ENCODE peak calls at places on chromosomes 4 and X, in four cellular contexts. One of them, this sample, is unnamed.

GRCh38 chr4:33924239-33924638 is 2320.1 kb downstream of the ARAP2 start:
- DNase-seq in CD4-positive, alpha-beta T cell: no peak
- DNase-seq in endothelial cell of umbilical vein: peak
- DNase-seq in thyroid gland: peak
- DNase-seq in this sample: no peak

GRCh38 chrX:8738588-8739189 is 6.8 kb upstream of the ANOS1 start:
- DNase-seq in CD4-positive, alpha-beta T cell: peak
- DNase-seq in endothelial cell of umbilical vein: peak
- DNase-seq in thyroid gland: peak
- DNase-seq in this sample: peak

GRCh38 chrX:138996268-138996667 is 284.8 kb upstream of the FGF13 start:
- DNase-seq in CD4-positive, alpha-beta T cell: no peak
- DNase-seq in endothelial cell of umbilical vein: no peak
- DNase-seq in thyroid gland: no peak
- DNase-seq in this sample: no peak

GRCh38 chr4:152106113-152106763 is 345.4 kb upstream of the GATB start:
- DNase-seq in CD4-positive, alpha-beta T cell: no peak
- DNase-seq in endothelial cell of umbilical vein: peak
- DNase-seq in thyroid gland: peak
- DNase-seq in this sample: peak

GRCh38 chr4:139142097-139142496 is 34.9 kb downstream of the ELF2 start:
- DNase-seq in CD4-positive, alpha-beta T cell: no peak
- DNase-seq in endothelial cell of umbilical vein: no peak
- DNase-seq in thyroid gland: no peak
- DNase-seq in this sample: no peak

GRCh38 chr4:47483722-47484121 is 1.4 kb upstream of the ATP10D start:
- DNase-seq in CD4-positive, alpha-beta T cell: no peak
- DNase-seq in endothelial cell of umbilical vein: no peak
- DNase-seq in thyroid gland: peak
- DNase-seq in this sample: no peak

GRCh38 chr4:569958-570667 is 6.0 kb downstream of the TMEM271 start:
- DNase-seq in CD4-positive, alpha-beta T cell: no peak
- DNase-seq in endothelial cell of umbilical vein: no peak
- DNase-seq in thyroid gland: no peak
- DNase-seq in this sample: no peak

GRCh38 chr4:3291969-3292570 is 751 bp upstream of the RGS12 start:
- DNase-seq in CD4-positive, alpha-beta T cell: no peak
- DNase-seq in endothelial cell of umbilical vein: no peak
- DNase-seq in thyroid gland: peak
- DNase-seq in this sample: peak

GRCh38 chrX:101462892-101463291 is 22.4 kb upstream of the ARMCX4 start:
- DNase-seq in CD4-positive, alpha-beta T cell: no peak
- DNase-seq in endothelial cell of umbilical vein: peak
- DNase-seq in thyroid gland: no peak
- DNase-seq in this sample: peak

GRCh38 chr4:76449362-76449767 is 14.3 kb downstream of the SHROOM3 start:
- DNase-seq in CD4-positive, alpha-beta T cell: no peak
- DNase-seq in endothelial cell of umbilical vein: peak
- DNase-seq in thyroid gland: no peak
- DNase-seq in this sample: no peak

GRCh38 chr4:179927473-179927872 is 2315.7 kb upstream of the TENM3 start:
- DNase-seq in CD4-positive, alpha-beta T cell: no peak
- DNase-seq in endothelial cell of umbilical vein: no peak
- DNase-seq in thyroid gland: no peak
- DNase-seq in this sample: no peak

GRCh38 chr4:173346074-173346473 is 11.9 kb upstream of the HMGB2 start:
- DNase-seq in CD4-positive, alpha-beta T cell: no peak
- DNase-seq in endothelial cell of umbilical vein: no peak
- DNase-seq in thyroid gland: no peak
- DNase-seq in this sample: no peak

GRCh38 chr4:76251448-76252270 is at the start of gene FAM47E:
- DNase-seq in CD4-positive, alpha-beta T cell: peak
- DNase-seq in endothelial cell of umbilical vein: peak
- DNase-seq in thyroid gland: peak
- DNase-seq in this sample: peak

GRCh38 chrX:13797512-13797911 is 19.4 kb downstream of the GPM6B start:
- DNase-seq in CD4-positive, alpha-beta T cell: no peak
- DNase-seq in endothelial cell of umbilical vein: no peak
- DNase-seq in thyroid gland: no peak
- DNase-seq in this sample: no peak

GRCh38 chr4:141020801-141021261 is 112.4 kb downstream of the RNF150 start:
- DNase-seq in CD4-positive, alpha-beta T cell: no peak
- DNase-seq in endothelial cell of umbilical vein: peak
- DNase-seq in thyroid gland: no peak
- DNase-seq in this sample: no peak

GRCh38 chrX:104565791-104566687 is at the start of gene IL1RAPL2:
- DNase-seq in CD4-positive, alpha-beta T cell: no peak
- DNase-seq in endothelial cell of umbilical vein: no peak
- DNase-seq in thyroid gland: peak
- DNase-seq in this sample: peak

GRCh38 chr4:155299103-155299502 is 77.7 kb downstream of the MAP9 start:
- DNase-seq in CD4-positive, alpha-beta T cell: no peak
- DNase-seq in endothelial cell of umbilical vein: no peak
- DNase-seq in thyroid gland: no peak
- DNase-seq in this sample: peak

GRCh38 chrX:41332408-41332987 is 1.5 kb upstream of the DDX3X start:
- DNase-seq in CD4-positive, alpha-beta T cell: peak
- DNase-seq in endothelial cell of umbilical vein: peak
- DNase-seq in thyroid gland: peak
- DNase-seq in this sample: no peak

GRCh38 chr4:38964942-38965775 is 67.0 kb downstream of the TMEM156 start:
- DNase-seq in CD4-positive, alpha-beta T cell: no peak
- DNase-seq in endothelial cell of umbilical vein: no peak
- DNase-seq in thyroid gland: no peak
- DNase-seq in this sample: no peak

GRCh38 chr4:133801858-133802257 is 399.7 kb downstream of the PABPC4L start:
- DNase-seq in CD4-positive, alpha-beta T cell: no peak
- DNase-seq in endothelial cell of umbilical vein: peak
- DNase-seq in thyroid gland: no peak
- DNase-seq in this sample: no peak

GRCh38 chr4:62117879-62118278 is 917.8 kb downstream of the ADGRL3 start:
- DNase-seq in CD4-positive, alpha-beta T cell: no peak
- DNase-seq in endothelial cell of umbilical vein: no peak
- DNase-seq in thyroid gland: no peak
- DNase-seq in this sample: no peak

GRCh38 chrX:4935846-4936245 is 1222.4 kb upstream of the PRKX start:
- DNase-seq in CD4-positive, alpha-beta T cell: no peak
- DNase-seq in endothelial cell of umbilical vein: no peak
- DNase-seq in thyroid gland: no peak
- DNase-seq in this sample: no peak

GRCh38 chr4:158676076-158676475 is 4.0 kb downstream of the ETFDH start:
- DNase-seq in CD4-positive, alpha-beta T cell: no peak
- DNase-seq in endothelial cell of umbilical vein: no peak
- DNase-seq in thyroid gland: no peak
- DNase-seq in this sample: no peak

GRCh38 chrX:120036704-120037103 is 40.8 kb downstream of the RHOXF2B start:
- DNase-seq in CD4-positive, alpha-beta T cell: no peak
- DNase-seq in endothelial cell of umbilical vein: no peak
- DNase-seq in thyroid gland: no peak
- DNase-seq in this sample: no peak

GRCh38 chr4:141853091-141853734 is 216.8 kb downstream of the IL15 start:
- DNase-seq in CD4-positive, alpha-beta T cell: no peak
- DNase-seq in endothelial cell of umbilical vein: no peak
- DNase-seq in thyroid gland: peak
- DNase-seq in this sample: peak

GRCh38 chr4:8330821-8331566 is 61.4 kb downstream of the HTRA3 start:
- DNase-seq in CD4-positive, alpha-beta T cell: no peak
- DNase-seq in endothelial cell of umbilical vein: no peak
- DNase-seq in thyroid gland: peak
- DNase-seq in this sample: no peak

GRCh38 chrX:30513284-30513683 is 64.3 kb downstream of the TASL start:
- DNase-seq in CD4-positive, alpha-beta T cell: no peak
- DNase-seq in endothelial cell of umbilical vein: peak
- DNase-seq in thyroid gland: no peak
- DNase-seq in this sample: peak

GRCh38 chr4:143358923-143359694 is 22.4 kb downstream of the GAB1 start:
- DNase-seq in CD4-positive, alpha-beta T cell: no peak
- DNase-seq in endothelial cell of umbilical vein: peak
- DNase-seq in thyroid gland: no peak
- DNase-seq in this sample: peak

GRCh38 chr4:182967403-182967802 is 50.2 kb upstream of the DCTD start:
- DNase-seq in CD4-positive, alpha-beta T cell: no peak
- DNase-seq in endothelial cell of umbilical vein: no peak
- DNase-seq in thyroid gland: no peak
- DNase-seq in this sample: no peak
- H3K27ac ChIP-seq in CD4-positive, alpha-beta T cell: no peak
- H3K27ac ChIP-seq in endothelial cell of umbilical vein: no peak
- H3K27ac ChIP-seq in thyroid gland: no peak
- H3K27ac ChIP-seq in this sample: no peak

GRCh38 chr4:73725499-73725898 is 14.9 kb upstream of the CXCL8 start:
- DNase-seq in CD4-positive, alpha-beta T cell: no peak
- DNase-seq in endothelial cell of umbilical vein: peak
- DNase-seq in thyroid gland: no peak
- DNase-seq in this sample: no peak
- H3K27ac ChIP-seq in CD4-positive, alpha-beta T cell: no peak
- H3K27ac ChIP-seq in endothelial cell of umbilical vein: peak
- H3K27ac ChIP-seq in thyroid gland: peak
- H3K27ac ChIP-seq in this sample: no peak

GRCh38 chrX:46770006-46770816 is 11.3 kb upstream of the SLC9A7 start:
- DNase-seq in CD4-positive, alpha-beta T cell: no peak
- DNase-seq in endothelial cell of umbilical vein: peak
- DNase-seq in thyroid gland: no peak
- DNase-seq in this sample: no peak

DNA sequence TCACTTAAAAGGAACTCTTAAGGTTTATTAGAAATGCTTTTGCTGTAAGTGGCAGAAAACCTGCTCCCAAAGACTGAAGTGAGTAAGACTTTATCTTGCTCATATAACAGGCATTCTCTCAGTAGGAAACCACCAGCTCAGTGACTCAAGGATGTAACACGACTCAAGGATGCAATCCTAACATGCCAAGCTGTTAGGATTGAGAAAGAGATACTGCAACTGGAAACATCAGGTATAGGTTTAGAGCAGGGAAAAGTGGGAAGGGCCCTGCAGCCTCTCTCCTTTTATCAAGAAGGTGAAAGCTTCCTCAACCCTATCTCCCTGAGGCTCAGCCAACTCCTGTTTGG is 11.9 kb upstream of the SLC9A7 start:
- DNase-seq in CD4-positive, alpha-beta T cell: no peak
- DNase-seq in endothelial cell of umbilical vein: peak
- DNase-seq in thyroid gland: no peak
- DNase-seq in this sample: no peak
- H3K27ac ChIP-seq in CD4-positive, alpha-beta T cell: no peak
- H3K27ac ChIP-seq in endothelial cell of umbilical vein: peak
- H3K27ac ChIP-seq in thyroid gland: no peak
- H3K27ac ChIP-seq in this sample: no peak

GRCh38 chr4:83232087-83232486 is 52.5 kb downstream of the COQ2 start:
- DNase-seq in CD4-positive, alpha-beta T cell: no peak
- DNase-seq in endothelial cell of umbilical vein: no peak
- DNase-seq in thyroid gland: no peak
- DNase-seq in this sample: no peak

GRCh38 chr4:83231620-83232056 is 53.0 kb downstream of the COQ2 start:
- DNase-seq in CD4-positive, alpha-beta T cell: no peak
- DNase-seq in endothelial cell of umbilical vein: no peak
- DNase-seq in thyroid gland: no peak
- DNase-seq in this sample: peak

GRCh38 chr4:83234902-83235644 is 49.5 kb downstream of the COQ2 start:
- DNase-seq in CD4-positive, alpha-beta T cell: no peak
- DNase-seq in endothelial cell of umbilical vein: no peak
- DNase-seq in thyroid gland: no peak
- DNase-seq in this sample: no peak

GRCh38 chr4:83230928-83231327 is 53.7 kb downstream of the COQ2 start:
- DNase-seq in CD4-positive, alpha-beta T cell: no peak
- DNase-seq in endothelial cell of umbilical vein: no peak
- DNase-seq in thyroid gland: no peak
- DNase-seq in this sample: no peak
- H3K27ac ChIP-seq in CD4-positive, alpha-beta T cell: no peak
- H3K27ac ChIP-seq in endothelial cell of umbilical vein: no peak
- H3K27ac ChIP-seq in thyroid gland: no peak
- H3K27ac ChIP-seq in this sample: no peak

GRCh38 chr4:188550296-188550695 is 411.1 kb downstream of the TRIML1 start:
- DNase-seq in CD4-positive, alpha-beta T cell: no peak
- DNase-seq in endothelial cell of umbilical vein: no peak
- DNase-seq in thyroid gland: no peak
- DNase-seq in this sample: no peak

GRCh38 chr4:188554413-188554812 is 415.2 kb downstream of the TRIML1 start:
- DNase-seq in CD4-positive, alpha-beta T cell: no peak
- DNase-seq in endothelial cell of umbilical vein: no peak
- DNase-seq in thyroid gland: no peak
- DNase-seq in this sample: no peak

GRCh38 chr4:188551156-188551555 is 411.9 kb downstream of the TRIML1 start:
- DNase-seq in CD4-positive, alpha-beta T cell: no peak
- DNase-seq in endothelial cell of umbilical vein: no peak
- DNase-seq in thyroid gland: no peak
- DNase-seq in this sample: no peak
- H3K27ac ChIP-seq in CD4-positive, alpha-beta T cell: no peak
- H3K27ac ChIP-seq in endothelial cell of umbilical vein: no peak
- H3K27ac ChIP-seq in thyroid gland: no peak
- H3K27ac ChIP-seq in this sample: no peak

GRCh38 chrX:43707812-43708548 is 51.9 kb downstream of the MAOA start:
- DNase-seq in CD4-positive, alpha-beta T cell: no peak
- DNase-seq in endothelial cell of umbilical vein: peak
- DNase-seq in thyroid gland: peak
- DNase-seq in this sample: peak
- H3K27ac ChIP-seq in CD4-positive, alpha-beta T cell: no peak
- H3K27ac ChIP-seq in endothelial cell of umbilical vein: peak
- H3K27ac ChIP-seq in thyroid gland: peak
- H3K27ac ChIP-seq in this sample: peak

DNA sequence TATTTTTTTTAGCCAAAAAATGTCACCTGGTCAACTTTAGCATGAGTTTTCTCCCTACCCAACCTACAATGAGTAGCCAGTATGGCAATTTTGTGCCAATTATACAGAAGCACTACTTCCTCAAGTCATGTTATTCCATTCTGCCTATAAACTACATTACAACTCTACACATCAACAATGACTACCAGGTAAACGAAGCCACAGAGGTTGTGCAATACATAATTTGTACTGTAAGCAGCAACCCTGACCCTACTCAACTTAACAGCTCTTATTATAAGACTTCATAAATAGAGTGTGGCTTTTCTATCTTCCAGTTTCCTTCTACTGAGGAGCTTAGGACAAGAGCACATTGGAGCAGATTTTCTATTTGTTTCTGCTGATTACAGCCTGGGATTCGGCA is 160.5 kb downstream of the HS3ST1 start:
- DNase-seq in CD4-positive, alpha-beta T cell: no peak
- DNase-seq in endothelial cell of umbilical vein: no peak
- DNase-seq in thyroid gland: no peak
- DNase-seq in this sample: no peak
- H3K27ac ChIP-seq in CD4-positive, alpha-beta T cell: no peak
- H3K27ac ChIP-seq in endothelial cell of umbilical vein: no peak
- H3K27ac ChIP-seq in thyroid gland: no peak
- H3K27ac ChIP-seq in this sample: no peak

GRCh38 chr4:100302061-100303026 is 112.1 kb upstream of the DDIT4L start:
- DNase-seq in CD4-positive, alpha-beta T cell: no peak
- DNase-seq in endothelial cell of umbilical vein: peak
- DNase-seq in thyroid gland: no peak
- DNase-seq in this sample: no peak
- H3K27ac ChIP-seq in CD4-positive, alpha-beta T cell: no peak
- H3K27ac ChIP-seq in endothelial cell of umbilical vein: no peak
- H3K27ac ChIP-seq in thyroid gland: no peak
- H3K27ac ChIP-seq in this sample: no peak

GRCh38 chr4:182339246-182339645 is 96.0 kb downstream of the TENM3 start:
- DNase-seq in CD4-positive, alpha-beta T cell: no peak
- DNase-seq in endothelial cell of umbilical vein: no peak
- DNase-seq in thyroid gland: no peak
- DNase-seq in this sample: peak
- H3K27ac ChIP-seq in CD4-positive, alpha-beta T cell: no peak
- H3K27ac ChIP-seq in endothelial cell of umbilical vein: no peak
- H3K27ac ChIP-seq in thyroid gland: no peak
- H3K27ac ChIP-seq in this sample: no peak

This sample was measured in small intestine.